ENCODE peak calls at places on chromosomes 16 and 17, in six cellular contexts. H, Z, P, O, M and W are unnamed samples.

GRCh38 chr17:14826361-14826760 is 438.8 kb downstream of the PMP22 start:
- DNase-seq in H (no peak), P (no peak), M (no peak), Z (no peak), O (no peak), W (no peak)

GRCh38 chr17:83201206-83202001 is 122.0 kb downstream of the METRNL start:
- DNase-seq in M (no peak), H (no peak), P (no peak), Z (no peak), O (no peak), W (no peak)

GRCh38 chr17:50871369-50871768 is 5.2 kb upstream of the TOB1 start:
- DNase-seq in H (peak), P (no peak), M (no peak), Z (no peak), O (no peak), W (no peak)

GRCh38 chr17:4610656-4611055 is 26.3 kb downstream of the SMTNL2 start:
- DNase-seq in M (no peak), O (no peak), P (no peak), H (no peak), Z (no peak), W (no peak)

GRCh38 chr16:72098936-72099335 is 5.3 kb downstream of the DHX38 start:
- DNase-seq in Z (no peak), H (peak), M (peak), P (no peak), O (no peak), W (no peak)

GRCh38 chr16:27665881-27666280 is 115.9 kb downstream of the KATNIP start:
- DNase-seq in Z (no peak), P (peak), O (no peak), M (peak), H (no peak), W (no peak)

GRCh38 chr16:68264128-68265077 is at the start of gene SLC7A6:
- DNase-seq in M (peak), P (peak), O (peak), H (peak), Z (peak), W (peak)

GRCh38 chr17:31686495-31686894 is 172.5 kb downstream of the COPRS start:
- DNase-seq in P (peak), H (no peak), O (no peak), Z (no peak), M (no peak), W (no peak)

GRCh38 chr17:81731271-81731670 is 19.2 kb downstream of the SLC25A10 start:
- DNase-seq in P (peak), H (no peak), O (peak), M (no peak), Z (no peak), W (peak)

GRCh38 chr17:56902350-56902749 is 11.5 kb downstream of the TRIM25 start:
- DNase-seq in M (peak), H (no peak), Z (no peak), P (peak), O (no peak), W (no peak)

GRCh38 chr17:51120357-51120738 is 320 bp downstream of the SPAG9 start:
- DNase-seq in P (peak), M (peak), H (no peak), Z (no peak), O (no peak), W (peak)

GRCh38 chr16:54280751-54281150 is 5.8 kb downstream of the IRX3 start:
- DNase-seq in Z (no peak), M (peak), P (no peak), O (no peak), H (no peak), W (no peak)

GRCh38 chr16:4517812-4518211 is 20.8 kb downstream of the CDIP1 start:
- DNase-seq in M (peak), P (peak), O (peak), Z (peak), H (peak), W (peak)

GRCh38 chr16:23408242-23409201 is 44.5 kb downstream of the COG7 start:
- DNase-seq in Z (peak), O (peak), M (peak), P (peak), H (no peak), W (peak)

GRCh38 chr16:50546125-50546524 is 2.1 kb upstream of the NKD1 start:
- DNase-seq in P (no peak), Z (no peak), M (no peak), O (no peak), H (no peak), W (no peak)

GRCh38 chr17:57455063-57455914 is 199.0 kb downstream of the MSI2 start:
- DNase-seq in M (no peak), P (peak), Z (no peak), O (peak), H (no peak), W (no peak)

GRCh38 chr17:2084766-2085647 is 30.1 kb downstream of the HIC1 start:
- DNase-seq in M (no peak), H (peak), P (peak), O (peak), Z (no peak), W (peak)

GRCh38 chr16:17002557-17002956 is 468.2 kb downstream of the XYLT1 start:
- DNase-seq in O (no peak), M (no peak), Z (no peak), P (no peak), H (no peak), W (no peak)

GRCh38 chr16:86052115-86052670 is 153.2 kb downstream of the IRF8 start:
- DNase-seq in Z (no peak), M (no peak), P (no peak), H (no peak), O (no peak), W (no peak)

GRCh38 chr16:23124315-23124714 is 24.9 kb downstream of the USP31 start:
- DNase-seq in P (peak), M (no peak), H (no peak), Z (no peak), O (peak), W (no peak)

GRCh38 chr16:1293921-1294656 is 15.3 kb upstream of the UBE2I start:
- DNase-seq in P (no peak), Z (no peak), M (no peak), O (no peak), H (no peak), W (peak)

GRCh38 chr17:15264542-15264941 is 584 bp downstream of the PMP22 start:
- DNase-seq in O (no peak), H (peak), Z (no peak), P (no peak), M (no peak), W (no peak)

GRCh38 chr17:82274134-82275020 is 877 bp upstream of the CSNK1D start:
- DNase-seq in H (no peak), O (no peak), Z (no peak), P (no peak), M (no peak), W (peak)

DNA sequence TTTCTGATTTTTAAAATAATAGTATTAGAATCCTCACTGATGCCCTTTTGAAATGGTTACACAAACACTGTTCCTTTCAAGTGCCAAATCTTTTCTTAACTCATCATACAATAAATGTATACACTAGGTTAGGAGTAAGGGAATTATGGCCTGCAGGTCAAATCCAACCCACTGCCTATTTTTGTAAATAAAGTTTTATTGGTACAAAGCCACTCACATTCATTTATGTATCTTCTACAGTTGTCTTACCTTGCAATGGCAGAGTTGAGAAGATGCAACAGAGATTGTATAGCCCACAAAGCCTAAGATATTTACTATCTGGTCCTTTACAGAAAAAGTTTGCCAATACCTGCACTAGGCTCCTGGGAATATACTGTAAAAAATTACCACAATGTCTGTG is 47.8 kb downstream of the IKZF3 start:
- DNase-seq in H (no peak), P (no peak), M (no peak), Z (no peak), O (no peak), W (no peak)
- H3K23ac ChIP-seq in H (no peak), P (no peak), M (no peak), Z (no peak), O (no peak), W (no peak)

DNA sequence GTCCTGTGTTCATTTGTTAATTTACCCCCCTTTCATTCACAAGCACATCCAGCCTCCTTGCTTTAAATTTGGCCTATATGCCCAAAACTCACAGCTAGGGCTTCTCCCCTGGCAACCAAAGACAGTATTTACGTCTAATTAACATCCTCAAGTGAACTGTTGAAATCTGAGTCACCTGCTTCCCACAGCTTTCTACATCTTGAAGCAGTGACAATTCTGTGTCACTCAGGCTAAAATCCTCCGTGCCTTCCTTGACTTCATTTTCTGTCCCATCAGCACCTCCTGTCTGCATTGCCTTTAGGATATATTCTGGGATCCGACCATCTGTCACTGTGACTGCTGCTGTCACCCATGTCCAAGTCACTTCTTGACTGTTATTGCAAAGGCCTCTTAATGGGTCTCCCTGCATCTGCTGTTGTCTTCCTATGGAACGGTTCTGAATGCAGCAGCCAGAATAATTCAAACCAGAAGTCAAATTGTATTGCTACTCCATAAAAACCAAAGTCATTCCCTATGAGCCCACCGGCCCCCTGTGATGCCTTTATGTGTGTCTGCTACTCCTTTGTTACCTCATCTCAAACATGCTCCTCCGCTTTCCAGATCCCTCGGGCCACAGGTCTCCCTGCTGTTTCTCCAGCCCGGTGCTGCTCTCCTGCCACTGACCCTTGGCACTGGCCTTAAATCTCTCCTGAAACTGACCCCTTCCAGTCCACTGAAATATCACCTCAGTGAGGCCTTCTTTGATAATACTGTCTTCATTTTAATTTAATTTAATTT is 56.9 kb downstream of the WWP2 start:
- DNase-seq in M (peak), Z (no peak), O (no peak), H (no peak), P (no peak), W (no peak)
- H2BK5ac ChIP-seq in M (no peak), Z (no peak), O (no peak), H (no peak), P (no peak), W (no peak)

GRCh38 chr17:7002288-7003047 is 6.6 kb downstream of the ALOX12 start:
- DNase-seq in H (no peak), P (no peak), M (no peak), O (no peak), Z (no peak), W (no peak)
- H3K23ac ChIP-seq in H (no peak), P (no peak), M (no peak), O (no peak), Z (no peak), W (no peak)

GRCh38 chr16:90020260-90020837 is 1.1 kb upstream of the DBNDD1 start:
- DNase-seq in H (no peak), M (peak), O (no peak), Z (no peak), P (peak), W (no peak)

GRCh38 chr16:90018297-90019200 is 707 bp downstream of the DBNDD1 start:
- DNase-seq in Z (no peak), H (peak), O (no peak), M (peak), P (no peak), W (peak)

GRCh38 chr16:90020838-90021382 is 1.7 kb upstream of the DBNDD1 start:
- DNase-seq in O (no peak), P (peak), Z (no peak), M (peak), H (no peak), W (no peak)

GRCh38 chr16:90019201-90019542 is at the start of gene DBNDD1:
- DNase-seq in P (no peak), O (no peak), H (peak), Z (no peak), M (no peak), W (no peak)

GRCh38 chr16:90019543-90020259 is 445 bp upstream of the DBNDD1 start:
- DNase-seq in H (peak), Z (peak), M (peak), O (peak), P (peak), W (no peak)
- H2BK5ac ChIP-seq in H (no peak), Z (peak), M (no peak), O (no peak), P (peak), W (peak)

GRCh38 chr16:57959121-57959520 is 11.8 kb downstream of the CNGB1 start:
- DNase-seq in M (no peak), O (no peak), Z (no peak), H (no peak), P (no peak), W (peak)
- H3K23ac ChIP-seq in M (no peak), O (no peak), Z (no peak), H (no peak), P (no peak), W (no peak)

GRCh38 chr17:13014801-13015200 is 3.0 kb downstream of the ELAC2 start:
- DNase-seq in M (no peak), O (no peak), P (no peak), H (no peak), Z (no peak), W (no peak)

GRCh38 chr17:13017623-13018462 is at the start of gene ELAC2:
- DNase-seq in O (peak), Z (peak), P (peak), M (peak), H (peak), W (peak)

DNA sequence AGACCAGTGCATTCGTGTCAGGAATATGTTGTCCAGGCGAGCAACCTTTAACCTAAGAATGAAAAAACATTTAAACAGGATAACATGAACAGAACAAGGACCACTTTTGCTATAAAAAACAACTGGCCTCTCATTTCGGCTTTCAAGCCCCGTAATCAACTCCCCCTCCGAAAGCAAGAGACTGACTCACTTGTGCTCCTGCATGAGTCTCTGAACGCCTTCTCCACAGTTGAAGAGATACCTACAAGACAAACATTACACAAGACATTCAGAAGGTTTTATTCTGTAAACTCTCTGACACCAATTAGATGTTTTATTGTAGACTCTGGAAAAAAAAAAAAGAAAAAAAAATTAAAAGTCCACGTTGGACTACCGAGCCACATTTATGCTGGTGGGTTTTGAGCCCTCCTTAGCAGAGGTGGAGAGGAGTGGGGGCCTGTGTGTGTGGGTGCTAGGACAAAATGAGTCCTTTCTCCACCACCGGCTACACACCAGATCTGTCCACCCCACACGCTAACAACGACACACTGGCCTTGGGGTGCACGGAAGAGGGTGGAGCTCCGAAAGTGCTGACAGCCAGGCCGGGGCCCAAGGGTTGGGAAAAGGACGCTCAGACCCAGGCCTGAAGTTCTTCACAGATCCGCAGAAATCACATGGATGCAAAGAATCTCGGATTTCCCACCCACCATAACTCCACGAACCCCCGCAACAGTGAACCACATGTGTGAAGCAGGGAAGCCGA is 775 bp downstream of the ELAC2 start:
- DNase-seq in M (no peak), H (peak), O (peak), Z (no peak), P (peak), W (no peak)
- H2BK5ac ChIP-seq in M (no peak), H (no peak), O (no peak), Z (no peak), P (peak), W (peak)

GRCh38 chr16:82917886-82918595 is 291.3 kb downstream of the CDH13 start:
- DNase-seq in M (no peak), H (no peak), O (no peak), Z (no peak), P (no peak), W (no peak)
- H3K23ac ChIP-seq in M (no peak), H (no peak), O (no peak), Z (no peak), P (no peak), W (no peak)

GRCh38 chr17:77319211-77320031 is 178.7 kb downstream of the SEC14L1 start:
- DNase-seq in M (peak), Z (no peak), P (peak), O (peak), H (peak), W (peak)

GRCh38 chr17:77317091-77317519 is 176.3 kb downstream of the SEC14L1 start:
- DNase-seq in O (peak), Z (no peak), P (no peak), H (no peak), M (no peak), W (no peak)

GRCh38 chr17:77320046-77320445 is 179.3 kb downstream of the SEC14L1 start:
- DNase-seq in M (no peak), H (peak), Z (no peak), P (peak), O (peak), W (no peak)

GRCh38 chr17:77318021-77318420 is 177.3 kb downstream of the SEC14L1 start:
- DNase-seq in O (no peak), H (no peak), Z (no peak), P (no peak), M (no peak), W (no peak)

DNA sequence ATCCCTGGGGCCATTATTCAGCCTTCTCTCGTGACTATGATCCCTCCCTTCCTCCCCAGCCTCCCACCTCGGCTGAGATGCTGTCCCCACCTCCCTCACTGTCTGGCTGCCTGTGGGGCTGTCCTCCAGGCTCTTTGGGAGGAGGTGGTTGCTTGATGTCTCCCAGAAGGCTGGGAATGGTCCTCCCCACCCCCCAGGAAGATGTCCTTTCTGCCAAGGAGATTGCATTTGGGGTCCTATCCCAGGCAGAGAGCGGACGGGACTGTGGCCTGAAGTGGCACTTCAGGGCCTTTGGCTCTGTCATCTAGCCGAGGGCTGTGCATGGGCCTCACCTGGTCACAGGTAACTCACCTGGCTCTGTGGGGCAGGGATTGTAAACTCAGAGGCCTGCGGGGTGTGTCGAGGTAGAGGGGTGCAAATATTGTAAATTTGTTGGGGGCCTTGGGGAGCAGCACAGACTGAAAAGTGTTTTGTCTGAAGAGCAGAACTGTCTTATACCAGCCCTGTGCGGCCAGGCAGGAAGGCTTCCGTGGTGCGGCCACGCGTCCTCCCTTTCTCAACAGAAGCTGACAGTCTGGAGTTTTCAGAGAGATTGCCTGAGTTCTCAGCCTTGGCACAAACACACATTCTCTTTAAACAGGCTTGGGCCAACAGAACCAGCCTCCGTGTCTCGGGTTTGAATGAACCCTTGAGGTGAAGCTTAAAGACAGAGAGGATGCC is 177.9 kb downstream of the SEC14L1 start:
- DNase-seq in M (peak), H (no peak), P (peak), Z (no peak), O (peak), W (no peak)
- H2BK5ac ChIP-seq in M (no peak), H (no peak), P (peak), Z (peak), O (peak), W (peak)

DNA sequence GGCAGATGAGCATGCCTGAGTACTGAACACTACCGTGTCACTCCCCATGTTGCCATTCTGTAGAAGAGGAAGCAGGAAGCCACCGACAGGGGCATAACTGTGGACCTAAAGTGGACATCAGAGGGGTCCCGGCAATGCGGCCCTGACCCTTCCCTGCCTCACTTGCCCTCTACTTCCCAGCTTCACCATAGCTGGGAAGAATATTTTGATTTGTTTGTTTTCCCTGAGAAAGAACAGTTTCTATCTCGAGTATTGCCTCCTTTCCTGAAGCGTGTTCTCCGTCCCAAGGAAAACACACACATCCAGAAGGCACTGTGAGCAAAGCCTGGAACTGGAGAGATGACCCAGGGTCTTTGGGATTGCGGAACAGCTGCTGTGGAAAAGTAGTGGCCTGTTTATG is 90.3 kb upstream of the TBX2 start:
- DNase-seq in O (no peak), M (no peak), Z (no peak), P (no peak), H (no peak), W (peak)
- H3K23ac ChIP-seq in O (no peak), M (no peak), Z (no peak), P (peak), H (no peak), W (no peak)